ENCODE peak calls at places on chromosome 2, in four cellular contexts. Z is GM12878, V is K562, D is HepG2. A is an unnamed sample.

GRCh38 chr2:173831312-173832229 is 133.6 kb downstream of the SP3 start:
- DNase-seq in Z (no peak), V (no peak), D (no peak), A (no peak)

GRCh38 chr2:47173986-47174730 is 19.1 kb upstream of the STPG4 start:
- DNase-seq in Z (no peak), V (no peak), D (no peak), A (no peak)

GRCh38 chr2:209425082-209426071 is 1.5 kb downstream of the MAP2 start:
- DNase-seq in Z (no peak), V (no peak), D (peak), A (peak)

GRCh38 chr2:228039752-228040534 is 141.5 kb downstream of the SPHKAP start:
- DNase-seq in Z (no peak), V (peak), D (peak), A (peak)

GRCh38 chr2:28080911-28081310 is 190.4 kb downstream of the BABAM2 start:
- DNase-seq in Z (no peak), V (no peak), D (no peak), A (no peak)

GRCh38 chr2:108588070-108588668 is 53.9 kb downstream of the LIMS1 start:
- DNase-seq in Z (no peak), V (peak), D (no peak), A (no peak)

GRCh38 chr2:231662028-231662810 is 46.1 kb upstream of the PTMA start:
- DNase-seq in Z (peak), V (peak), D (no peak), A (peak)

GRCh38 chr2:126979604-126980003 is 80.9 kb downstream of the TEX51 start:
- DNase-seq in Z (no peak), V (no peak), D (no peak), A (no peak)

GRCh38 chr2:3634631-3635091 is 23.3 kb upstream of the ALLC start:
- DNase-seq in Z (no peak), V (no peak), D (no peak), A (no peak)

GRCh38 chr2:60480089-60480773 is 73.2 kb downstream of the BCL11A start:
- DNase-seq in Z (no peak), V (no peak), D (peak), A (no peak)

GRCh38 chr2:130837811-130838565 is 1.3 kb downstream of the ARHGEF4 start:
- DNase-seq in Z (no peak), V (no peak), D (no peak), A (no peak)

GRCh38 chr2:130842770-130843169 is 6.1 kb downstream of the ARHGEF4 start:
- DNase-seq in Z (no peak), V (no peak), D (no peak), A (no peak)

GRCh38 chr2:130841741-130842365 is 5.1 kb downstream of the ARHGEF4 start:
- DNase-seq in Z (no peak), V (no peak), D (no peak), A (no peak)

GRCh38 chr2:130839011-130839780 is 2.5 kb downstream of the ARHGEF4 start:
- DNase-seq in Z (no peak), V (no peak), D (no peak), A (no peak)

DNA sequence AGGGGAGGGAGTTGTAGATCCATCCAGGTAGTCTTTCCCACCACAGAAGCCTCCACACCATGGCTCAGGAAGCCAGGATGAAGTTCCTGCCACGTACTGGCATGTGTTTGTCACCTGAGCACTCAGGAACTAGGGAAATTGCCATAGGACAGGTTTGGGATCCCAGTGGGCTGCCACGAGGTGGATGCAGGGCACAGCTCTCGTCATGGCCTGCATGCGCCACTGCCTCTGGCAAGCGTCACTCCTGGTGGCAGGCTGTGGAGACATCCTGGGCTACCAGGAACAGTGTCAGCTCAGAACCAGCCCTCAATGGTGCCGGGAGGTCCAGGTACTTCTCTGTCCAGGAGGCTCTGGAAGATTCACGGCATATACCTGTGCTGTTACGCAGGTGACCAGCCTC is 3.8 kb downstream of the ARHGEF4 start:
- DNase-seq in Z (no peak), V (no peak), D (no peak), A (no peak)
- TF ChIP-seq FOXM1 in Z (no peak), V (no peak), D (no peak), A (no peak)

GRCh38 chr2:181054843-181055242 is 74.4 kb downstream of the UBE2E3 start:
- DNase-seq in Z (no peak), V (no peak), D (no peak), A (no peak)
- TF ChIP-seq TARDBP in Z (no peak), V (no peak), D (no peak), A (no peak)

GRCh38 chr2:240948905-240949790 is 43.0 kb downstream of the CROCC2 start:
- DNase-seq in Z (no peak), V (no peak), D (no peak), A (no peak)
- TF ChIP-seq SP1 in Z (no peak), V (no peak), D (no peak), A (no peak)

GRCh38 chr2:7573166-7573845 is 656.1 kb downstream of the RNF144A start:
- DNase-seq in Z (no peak), V (no peak), D (no peak), A (no peak)

GRCh38 chr2:7570247-7570646 is 653.0 kb downstream of the RNF144A start:
- DNase-seq in Z (no peak), V (no peak), D (no peak), A (no peak)

GRCh38 chr2:7574385-7574784 is 657.2 kb downstream of the RNF144A start:
- DNase-seq in Z (no peak), V (peak), D (no peak), A (no peak)

GRCh38 chr2:7571701-7572100 is 654.5 kb downstream of the RNF144A start:
- DNase-seq in Z (no peak), V (no peak), D (no peak), A (no peak)

GRCh38 chr2:7572460-7572859 is 655.2 kb downstream of the RNF144A start:
- DNase-seq in Z (no peak), V (no peak), D (no peak), A (no peak)
- TF ChIP-seq FOXM1 in Z (no peak), V (no peak), D (no peak), A (no peak)

GRCh38 chr2:74985983-74986382 is 27.5 kb downstream of the POLE4 start:
- DNase-seq in Z (no peak), V (no peak), D (no peak), A (no peak)

GRCh38 chr2:74991977-74992376 is 33.5 kb downstream of the POLE4 start:
- DNase-seq in Z (no peak), V (peak), D (no peak), A (no peak)
- TF ChIP-seq TARDBP in Z (no peak), V (no peak), D (no peak), A (no peak)

GRCh38 chr2:226690471-226691024 is 109.1 kb downstream of the IRS1 start:
- DNase-seq in Z (no peak), V (no peak), D (no peak), A (no peak)
- TF ChIP-seq SP1 in Z (no peak), V (no peak), D (no peak), A (no peak)

GRCh38 chr2:191516260-191516659 is 161.7 kb upstream of the NABP1 start:
- DNase-seq in Z (no peak), V (no peak), D (no peak), A (no peak)
- TF ChIP-seq FOXM1 in Z (no peak), V (no peak), D (no peak), A (no peak)

A was measured in HEK293T.